ENCODE peak calls at places on chromosomes 12 and 14, in ten cellular contexts. N is GM23338, S is hepatocyte, M is GM23248, Y is HCT116, G is MM.1S, Q is neural progenitor cell, L is PC-9, C is mammary epithelial cell, A is PC-3. I is an unnamed sample.

GRCh38 chr12:122126713-122127597 is 47.1 kb downstream of the IL31 start:
- DNase-seq in Y (no peak), Q (peak; percentile 44), G (no peak), L (no peak), A (peak; percentile 46), S (no peak), M (no peak), N (peak; percentile 47), C (no peak), I (no peak)

GRCh38 chr12:42213954-42214426 is 24.1 kb downstream of the YAF2 start:
- DNase-seq in S (peak; percentile 38), Y (no peak), M (peak; percentile 33), N (no peak), A (no peak), Q (peak; percentile 11), L (no peak), C (no peak), G (no peak), I (peak; percentile 67)

GRCh38 chr14:77122555-77123125 is 19.0 kb downstream of the ZDHHC22 start:
- DNase-seq in Q (no peak), L (no peak), Y (no peak), C (no peak), S (no peak), M (no peak), N (no peak), G (no peak), A (no peak), I (no peak)

GRCh38 chr12:85883763-85884162 is 9.7 kb downstream of the NTS start:
- DNase-seq in N (no peak), L (no peak), S (no peak), G (no peak), A (no peak), Q (no peak), Y (no peak), M (no peak), C (no peak), I (no peak)

GRCh38 chr14:73240816-73241480 is 3.6 kb downstream of the PAPLN start:
- DNase-seq in N (no peak), Y (no peak), L (no peak), M (no peak), Q (no peak), S (no peak), C (no peak), A (no peak), G (no peak), I (no peak)

GRCh38 chr14:102723650-102724049 is 53.6 kb upstream of the TRAF3 start:
- DNase-seq in S (no peak), N (no peak), A (no peak), M (no peak), C (no peak), Q (no peak), G (no peak), Y (no peak), L (no peak), I (no peak)

GRCh38 chr12:57574795-57575194 is 16.2 kb upstream of the PIP4K2C start:
- DNase-seq in Q (no peak), G (no peak), M (no peak), A (no peak), C (no peak), S (no peak), N (no peak), L (no peak), Y (no peak), I (no peak)

GRCh38 chr12:121424632-121424992 is 24.7 kb downstream of the RNF34 start:
- DNase-seq in N (no peak), G (no peak), C (no peak), A (no peak), Q (no peak), Y (no peak), L (no peak), M (no peak), S (no peak), I (no peak)

GRCh38 chr14:58752782-58753181 is 115.0 kb downstream of the DACT1 start:
- DNase-seq in A (no peak), Q (no peak), L (no peak), Y (no peak), C (peak; percentile 53), S (no peak), M (peak; percentile 31), G (no peak), N (no peak), I (no peak)

GRCh38 chr14:20631821-20632389 is 9.6 kb downstream of the OR6S1 start:
- DNase-seq in Q (peak; percentile 71), M (peak; percentile 84), A (peak; percentile 81), G (no peak), Y (no peak), L (peak; percentile 54), S (peak; percentile 83), N (peak; percentile 68), C (peak; percentile 64), I (peak; percentile 20)

GRCh38 chr12:92503977-92504966 is 198.5 kb upstream of the PLEKHG7 start:
- DNase-seq in M (no peak), L (no peak), S (peak; percentile 20), A (no peak), Q (peak; percentile 67), C (no peak), Y (no peak), N (no peak), G (no peak), I (no peak)

GRCh38 chr12:92466391-92467305 is 236.1 kb upstream of the PLEKHG7 start:
- DNase-seq in S (no peak), Q (peak; percentile 71), M (no peak), G (peak; percentile 79), L (no peak), Y (no peak), A (no peak), N (peak; percentile 74), C (no peak), I (peak; percentile 13)

GRCh38 chr12:3071710-3072109 is 5.5 kb upstream of the TSPAN9 start:
- DNase-seq in L (peak; percentile 5), C (no peak), M (no peak), Q (no peak), Y (no peak), A (no peak), G (no peak), N (no peak), S (no peak), I (no peak)

GRCh38 chr14:97366400-97366799 is 569.2 kb downstream of the VRK1 start:
- DNase-seq in Y (no peak), C (no peak), M (no peak), S (no peak), G (no peak), Q (peak; percentile 10), N (peak; percentile 65), A (no peak), L (no peak), I (no peak)

GRCh38 chr12:128844031-128844635 is 9.1 kb upstream of the GLT1D1 start:
- DNase-seq in G (no peak), Q (peak; percentile 59), M (no peak), S (no peak), L (no peak), Y (no peak), N (peak; percentile 63), C (no peak), A (no peak), I (no peak)

GRCh38 chr12:132998742-132999141 is 12.6 kb downstream of the ZNF26 start:
- DNase-seq in N (peak; percentile 2), C (no peak), Q (no peak), S (no peak), G (no peak), A (no peak), M (no peak), Y (no peak), L (no peak), I (no peak)

GRCh38 chr12:114673169-114673833 is 10.7 kb downstream of the TBX3 start:
- DNase-seq in C (peak; percentile 77), G (no peak), Q (peak; percentile 45), S (peak; percentile 68), A (peak; percentile 89), M (peak; percentile 77), L (no peak), N (peak; percentile 78), Y (no peak), I (peak; percentile 78)

GRCh38 chr12:111434680-111435338 is 29.1 kb downstream of the SH2B3 start:
- DNase-seq in A (no peak), N (peak; percentile 41), G (peak; percentile 66), L (no peak), M (peak; percentile 76), C (peak; percentile 32), Y (no peak), Q (no peak), S (peak; percentile 47), I (peak; percentile 67)
- H2AFZ ChIP-seq in A (no peak overlapping the region), N (no peak overlapping the region), G (no peak overlapping the region), L (no peak overlapping the region), M (no peak overlapping the region), C (no peak overlapping the region), Y (no peak overlapping the region), Q (no peak overlapping the region), S (no peak overlapping the region), I (no peak overlapping the region)

DNA sequence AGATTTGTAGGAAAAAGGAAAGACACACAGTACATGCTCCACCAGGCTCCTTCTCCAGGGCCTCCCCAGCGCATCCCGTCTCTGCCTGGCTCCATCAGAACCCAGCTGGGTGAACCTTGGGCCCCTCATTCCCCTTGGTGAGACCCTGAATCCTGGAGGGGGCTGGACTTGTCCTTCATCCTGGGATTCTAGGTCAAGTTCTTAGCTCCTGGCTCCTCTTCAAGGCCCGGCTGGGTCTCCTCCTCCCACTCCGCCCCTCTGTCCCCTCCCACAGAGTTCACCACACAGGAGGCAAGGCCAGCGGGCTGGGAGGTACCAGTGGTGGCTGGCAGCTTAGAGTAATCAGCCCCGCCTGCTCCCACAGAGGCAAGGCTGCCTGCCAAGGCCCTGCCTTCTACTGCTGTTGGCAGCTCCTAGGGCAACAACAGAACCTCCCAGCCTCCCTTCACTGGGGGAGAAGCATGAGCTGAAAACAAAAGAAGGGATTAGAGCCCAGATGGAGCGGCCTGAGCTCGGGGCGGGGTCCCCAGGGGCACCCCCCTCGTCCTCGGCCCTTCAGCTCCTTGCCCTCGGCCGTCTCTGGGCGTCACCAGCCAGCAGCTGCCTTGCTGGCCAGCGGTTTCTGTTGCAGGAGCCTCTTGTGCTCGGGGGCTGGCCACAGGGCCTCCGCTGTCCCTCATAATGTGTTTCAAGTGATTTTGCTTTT is 49.4 kb downstream of the PSMA6 start:
- DNase-seq in C (peak; percentile 90), S (peak; percentile 85), N (peak; percentile 50), Y (peak; percentile 45), M (peak; percentile 94), G (no peak), L (peak; percentile 81), A (peak; percentile 88), Q (peak; percentile 75), I (peak; percentile 74)
- H3K4me3 ChIP-seq in C (no peak overlapping the region), S (no peak overlapping the region), N (no peak overlapping the region), Y (no peak overlapping the region), M (peak overlapping the region; percentile 45), G (no peak overlapping the region), L (no peak overlapping the region), A (no peak overlapping the region), Q (no peak overlapping the region), I (no peak overlapping the region)

DNA sequence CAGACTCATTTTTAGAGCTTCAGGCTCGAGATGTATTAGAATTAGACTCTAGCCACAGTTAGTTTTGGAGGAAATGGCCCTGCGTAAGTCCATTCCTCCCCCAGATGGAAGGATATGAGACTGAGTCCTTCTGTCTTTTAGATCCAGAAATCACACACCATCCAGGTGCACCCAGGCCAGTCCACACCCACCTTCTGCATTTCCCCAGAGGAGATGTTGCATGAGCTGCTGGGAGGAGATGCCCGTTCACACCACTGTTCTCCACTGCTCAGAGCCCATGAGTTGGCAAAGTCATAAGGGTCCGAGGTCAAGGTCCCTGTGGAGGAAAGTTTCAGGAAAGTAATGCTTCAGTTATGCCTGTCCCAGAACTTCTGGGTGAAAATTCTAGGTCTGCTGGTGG is 29.2 kb downstream of the VWF start:
- DNase-seq in G (no peak), Q (no peak), Y (no peak), A (no peak), M (no peak), L (no peak), S (no peak), C (no peak), N (no peak), I (no peak)
- TF ChIP-seq EZH2 in G (no peak), Q (no peak), Y (no peak), A (no peak), M (no peak), L (no peak), S (no peak), C (no peak), N (no peak), I (no peak)

GRCh38 chr12:32399373-32400113 is at the start of gene FGD4:
- DNase-seq in A (peak; percentile 81), L (peak; percentile 88), S (peak; percentile 93), C (peak; percentile 95), Y (peak; percentile 72), M (peak; percentile 77), G (peak; percentile 90), N (peak; percentile 92), Q (peak; percentile 95), I (peak; percentile 70)
- H2AFZ ChIP-seq in A (peak within 1 kb of the TSS; percentile 97), L (peak within 1 kb of the TSS; percentile 90), S (peak within 1 kb of the TSS; percentile 55), C (peak within 1 kb of the TSS; percentile 92), Y (peak within 1 kb of the TSS; percentile 86), M (peak within 1 kb of the TSS; percentile 62), G (peak within 1 kb of the TSS; percentile 90), N (peak within 1 kb of the TSS; percentile 67), Q (peak within 1 kb of the TSS; percentile 92), I (peak within 1 kb of the TSS; percentile 92)